ENCODE peak calls at places on chromosomes 3 and 15, in four cellular contexts. J, H, O and F are unnamed samples.

GRCh38 chr3:62259924-62260323 is 113.4 kb downstream of the FEZF2 start:
- DNase-seq in J (no peak), H (no peak), O (no peak), F (no peak)

GRCh38 chr3:177523991-177524438 is 326.7 kb upstream of the TBL1XR1 start:
- DNase-seq in J (no peak), H (no peak), O (no peak), F (no peak)

GRCh38 chr3:71636482-71636881 is 53.0 kb upstream of the FOXP1 start:
- DNase-seq in J (no peak), H (no peak), O (no peak), F (no peak)

GRCh38 chr3:58178528-58179234 is 32.1 kb downstream of the DNASE1L3 start:
- DNase-seq in J (no peak), H (no peak), O (no peak), F (no peak)

GRCh38 chr3:101643861-101644613 is 32.9 kb downstream of the ZBTB11 start:
- DNase-seq in J (peak; percentile 67), H (peak; percentile 59), O (no peak), F (peak; percentile 63)

GRCh38 chr3:86410587-86410986 is 580.4 kb downstream of the VGLL3 start:
- DNase-seq in J (no peak), H (no peak), O (no peak), F (no peak)

GRCh38 chr15:66733976-66734375 is 31.9 kb downstream of the SMAD6 start:
- DNase-seq in J (no peak), H (no peak), O (no peak), F (no peak)

GRCh38 chr15:78146437-78147154 is 2.6 kb upstream of the IDH3A start:
- DNase-seq in J (no peak), H (no peak), O (no peak), F (no peak)

GRCh38 chr3:123440181-123440580 is 8.7 kb downstream of the ADCY5 start:
- DNase-seq in J (no peak), H (no peak), O (no peak), F (no peak)

GRCh38 chr3:70982274-70982673 is 601.3 kb downstream of the FOXP1 start:
- DNase-seq in J (no peak), H (no peak), O (no peak), F (peak; percentile 45)

GRCh38 chr3:143222505-143222904 is 102.9 kb downstream of the CHST2 start:
- DNase-seq in J (peak; percentile 15), H (no peak), O (no peak), F (no peak)

GRCh38 chr3:180828001-180828720 is 84.3 kb upstream of the FXR1 start:
- DNase-seq in J (no peak), H (no peak), O (no peak), F (no peak)

GRCh38 chr3:41188291-41188690 is 11.0 kb upstream of the CTNNB1 start:
- DNase-seq in J (no peak), H (no peak), O (no peak), F (no peak)

GRCh38 chr15:83571820-83572707 is 81.9 kb upstream of the ADAMTSL3 start:
- DNase-seq in J (peak; percentile 32), H (no peak), O (no peak), F (peak; percentile 32)

GRCh38 chr15:65980824-65981456 is 111.6 kb downstream of the RAB11A start:
- DNase-seq in J (peak; percentile 71), H (peak; percentile 56), O (peak; percentile 57), F (peak; percentile 81)

GRCh38 chr3:195095704-195096036 is 175.3 kb downstream of the XXYLT1 start:
- DNase-seq in J (peak; percentile 32), H (no peak), O (peak; percentile 45), F (no peak)

GRCh38 chr3:122102191-122102935 is 47.2 kb downstream of the CD86 start:
- DNase-seq in J (no peak), H (no peak), O (no peak), F (no peak)

GRCh38 chr15:81666828-81667227 is 292.8 kb upstream of the TMC3 start:
- DNase-seq in J (no peak), H (no peak), O (no peak), F (no peak)

GRCh38 chr3:123323781-123324180 is 122.0 kb downstream of the SEC22A start:
- DNase-seq in J (no peak), H (no peak), O (no peak), F (no peak)

GRCh38 chr3:87614998-87615397 is 338.6 kb upstream of the POU1F1 start:
- DNase-seq in J (no peak), H (no peak), O (no peak), F (no peak)

GRCh38 chr15:77589839-77590238 is 42.9 kb downstream of the LINGO1 start:
- DNase-seq in J (no peak), H (no peak), O (no peak), F (no peak)

GRCh38 chr3:25313286-25313685 is 114.8 kb upstream of the RARB start:
- DNase-seq in J (no peak), H (no peak), O (no peak), F (no peak)

GRCh38 chr15:58374147-58374546 is 57.6 kb upstream of the LIPC start:
- DNase-seq in J (no peak), H (no peak), O (no peak), F (peak; percentile 8)

GRCh38 chr15:82178061-82178460 is 84.5 kb downstream of the EFL1 start:
- DNase-seq in J (peak; percentile 80), H (peak; percentile 55), O (no peak), F (peak; percentile 75)

GRCh38 chr3:14460342-14461005 is 58.1 kb downstream of the SLC6A6 start:
- DNase-seq in J (peak; percentile 98), H (peak; percentile 83), O (peak; percentile 72), F (peak; percentile 98)

GRCh38 chr15:43229977-43230376 is 9.2 kb upstream of the EPB42 start:
- DNase-seq in J (no peak), H (no peak), O (no peak), F (no peak)

GRCh38 chr3:17207019-17207418 is 322.3 kb downstream of the PLCL2 start:
- DNase-seq in J (no peak), H (no peak), O (no peak), F (no peak)

GRCh38 chr3:160980740-160981139 is 124.4 kb downstream of the B3GALNT1 start:
- DNase-seq in J (no peak), H (no peak), O (no peak), F (no peak)

DNA sequence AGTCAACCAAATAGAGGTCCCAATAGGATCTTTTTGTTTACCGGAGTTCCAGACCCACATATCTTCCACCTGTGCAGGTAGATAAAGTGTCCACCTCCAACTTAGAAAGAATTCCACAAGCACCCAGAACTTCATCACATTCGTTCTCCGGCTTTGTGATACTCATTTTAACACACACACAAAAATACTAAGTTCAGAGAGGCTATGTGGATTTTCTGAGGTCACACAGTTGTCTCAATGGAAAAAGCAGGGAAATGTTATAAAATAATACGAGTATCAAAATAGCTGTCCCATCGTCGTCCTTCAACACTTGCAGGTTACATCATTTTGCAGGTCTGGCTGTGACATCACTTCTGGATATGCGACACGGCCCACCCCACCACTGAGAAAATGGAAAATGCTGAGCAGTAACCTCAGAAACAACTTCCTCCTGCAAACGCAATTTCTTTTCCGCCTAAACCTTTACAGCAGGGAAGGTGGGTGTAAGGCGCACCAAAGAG is 137.6 kb downstream of the TMCO5A start:
- DNase-seq in J (no peak), H (no peak), O (no peak), F (no peak)
- H3K4me3 ChIP-seq in J (peak overlapping the region; percentile 36), H (peak overlapping the region; percentile 53), O (peak overlapping the region; percentile 48), F (peak overlapping the region; percentile 60)

GRCh38 chr15:99170476-99171065 is 65.7 kb downstream of the SYNM start:
- DNase-seq in J (no peak), H (no peak), O (no peak), F (no peak)
- TF ChIP-seq CTCF in J (no peak), H (no peak), O (no peak), F (no peak)

DNA sequence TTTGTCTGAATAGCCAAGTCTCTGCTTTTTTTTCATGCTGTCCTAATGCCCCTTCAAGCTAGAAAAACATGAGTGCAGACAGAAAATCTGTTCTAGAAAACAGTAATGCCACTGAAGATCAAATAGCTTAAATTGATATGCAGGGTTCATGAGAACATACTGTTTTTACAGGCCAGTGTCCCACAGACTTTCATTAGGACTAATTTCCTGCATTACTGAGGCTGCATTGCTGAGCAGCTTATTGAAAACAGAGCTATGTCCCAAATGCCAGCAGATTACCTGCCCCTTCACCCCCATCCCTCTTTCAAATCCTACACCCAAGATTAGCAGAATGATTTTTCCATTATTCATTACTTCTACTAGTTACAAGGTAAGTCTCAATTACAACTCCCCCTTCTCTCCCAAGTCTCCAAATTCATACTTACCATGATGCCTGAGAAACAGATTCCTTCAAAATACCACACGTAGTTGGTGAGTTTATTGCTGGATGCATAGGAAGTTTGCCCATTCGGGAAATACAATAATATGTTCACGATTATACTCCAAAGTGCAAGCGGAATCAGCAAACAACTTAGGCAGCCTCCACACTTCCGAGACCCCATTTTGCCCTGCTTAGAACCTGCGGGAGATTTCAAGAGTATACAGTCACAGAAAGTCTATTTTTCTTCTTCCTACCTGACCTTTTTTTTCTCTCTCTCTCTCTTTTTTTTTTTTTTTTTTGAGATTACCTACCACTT is 487 bp downstream of the TM4SF18 start:
- DNase-seq in J (peak; percentile 38), H (no peak), O (no peak), F (no peak)
- H3K4me3 ChIP-seq in J (no peak overlapping the region), H (no peak overlapping the region), O (peak overlapping the region; percentile 21), F (no peak overlapping the region)

DNA sequence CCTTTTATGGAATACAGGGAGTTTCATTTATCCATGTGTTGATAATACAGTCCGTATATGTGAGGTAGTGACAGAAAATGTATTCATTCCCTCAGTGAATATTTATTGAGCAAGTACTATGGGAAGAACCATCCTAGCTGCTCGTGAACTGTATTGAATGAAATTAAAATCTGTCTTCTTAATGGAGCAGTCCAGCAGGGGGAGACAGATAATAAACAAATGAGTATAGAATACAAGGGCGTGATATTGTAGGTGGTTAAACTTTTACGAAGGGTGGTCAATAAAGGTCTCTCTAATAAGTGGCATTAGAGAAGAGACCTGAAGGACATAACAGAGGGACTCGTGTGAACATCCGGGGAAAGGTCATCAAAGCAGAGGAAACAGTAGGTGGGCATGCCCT is 62.7 kb upstream of the OSTN start:
- DNase-seq in J (peak; percentile 31), H (no peak), O (no peak), F (peak; percentile 17)
- TF ChIP-seq CTCF in J (peak; percentile 37), H (no peak), O (no peak), F (peak; percentile 53)

GRCh38 chr3:124696011-124696410 is 34.2 kb upstream of the UMPS start:
- DNase-seq in J (no peak), H (no peak), O (no peak), F (no peak)
- H3K4me3 ChIP-seq in J (no peak overlapping the region), H (no peak overlapping the region), O (no peak overlapping the region), F (no peak overlapping the region)

DNA sequence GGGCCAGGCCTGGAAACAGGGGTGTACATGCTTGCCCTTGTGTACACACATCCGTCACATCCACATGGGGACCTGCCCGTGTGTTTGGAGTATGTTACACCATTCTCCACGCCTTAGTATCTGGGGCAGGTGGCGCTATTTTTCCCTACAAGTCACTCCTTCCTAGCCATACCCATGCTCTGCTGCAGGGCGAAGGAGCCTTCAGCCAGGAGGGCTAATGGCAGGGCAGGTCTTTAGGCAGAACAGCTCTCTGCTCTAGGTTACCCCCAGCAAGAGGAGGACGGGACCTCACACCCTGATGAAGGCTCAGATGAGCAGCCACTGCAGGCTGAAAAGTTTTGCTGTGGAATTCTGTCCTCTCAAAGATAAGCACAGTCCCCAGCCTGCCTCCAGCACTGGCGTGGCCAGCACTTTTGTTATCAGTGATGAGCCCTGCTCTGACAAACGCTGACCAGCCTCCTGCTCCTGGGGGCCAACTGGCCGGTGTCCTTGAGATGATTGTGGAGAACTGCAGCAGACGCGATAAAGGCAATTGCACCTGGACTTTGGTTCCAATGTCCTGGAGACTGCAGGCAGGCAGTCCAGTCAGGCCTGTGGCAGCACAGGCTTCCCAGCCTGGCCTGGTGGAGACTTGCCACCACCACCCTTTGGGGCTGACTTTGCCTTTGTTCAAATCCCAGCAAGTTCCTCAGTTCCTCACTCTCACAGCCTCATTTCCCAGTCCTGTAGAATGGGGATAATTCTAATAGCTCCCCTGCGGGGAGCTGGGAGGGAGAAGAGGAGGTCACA is 19.8 kb upstream of the PIGZ start:
- DNase-seq in J (no peak), H (no peak), O (no peak), F (no peak)
- TF ChIP-seq CTCF in J (no peak), H (no peak), O (no peak), F (no peak)